ENCODE peak calls at places on chromosome 1, in ten cellular contexts. Q is midbrain; D is activated CD4-positive, CD25-positive, alpha-beta regulatory T cell; T is NCI-H524; G is HEK293T; X is DMS53; V is T47D; Z is NCI-H1694; P is aorta; L is GM23338. S is an unnamed sample.

GRCh38 chr1:241453732-241454131 is 65.8 kb downstream of the FH start:
- DNase-seq in Q (no peak), D (no peak), T (no peak), G (no peak), X (no peak), V (no peak), Z (no peak), P (no peak), L (no peak), S (no peak)

GRCh38 chr1:219257751-219258150 is 84.1 kb downstream of the LYPLAL1 start:
- DNase-seq in Q (no peak), D (no peak), T (no peak), G (no peak), X (no peak), V (no peak), Z (no peak), P (no peak), L (no peak), S (no peak)

GRCh38 chr1:27438621-27439061 is 46.2 kb downstream of the GPR3 start:
- DNase-seq in Q (no peak), D (no peak), T (no peak), G (no peak), X (peak; percentile 61), V (no peak), Z (no peak), P (no peak), L (no peak), S (no peak)

GRCh38 chr1:19465650-19466049 is 19.7 kb downstream of the CAPZB start:
- DNase-seq in Q (no peak), D (no peak), T (no peak), G (no peak), X (no peak), V (no peak), Z (no peak), P (no peak), L (no peak), S (no peak)

GRCh38 chr1:58090640-58091039 is 455.9 kb downstream of the OMA1 start:
- DNase-seq in Q (no peak), D (no peak), T (no peak), G (no peak), X (no peak), V (no peak), Z (no peak), P (no peak), L (no peak), S (no peak)

GRCh38 chr1:150558761-150559626 is 9.8 kb downstream of the ADAMTSL4 start:
- DNase-seq in Q (peak; percentile 28), D (no peak), T (no peak), G (no peak), X (no peak), V (no peak), Z (no peak), P (peak; percentile 89), L (peak; percentile 16), S (no peak)

GRCh38 chr1:3668148-3668547 is 15.8 kb downstream of the TP73 start:
- DNase-seq in Q (no peak), D (no peak), T (no peak), G (no peak), X (peak; percentile 63), V (no peak), Z (no peak), P (no peak), L (no peak), S (no peak)

GRCh38 chr1:186143521-186143920 is 231.5 kb downstream of the TPR start:
- DNase-seq in Q (no peak), D (no peak), T (no peak), G (no peak), X (no peak), V (no peak), Z (no peak), P (no peak), L (no peak), S (no peak)